ENCODE peak calls at places on chromosomes 16 and 17, in eight cellular contexts. One of them, this sample, is unnamed.

GRCh38 chr16:81599034-81599744 is 154.6 kb downstream of the CMIP start:
- DNase-seq in GM12891: no peak
- DNase-seq in Peyer's patch: no peak
- DNase-seq in H54: no peak
- DNase-seq in vagina: no peak
- DNase-seq in tibial nerve: no peak
- DNase-seq in lower leg skin: no peak
- DNase-seq in NB4: no peak
- DNase-seq in this sample: no peak

GRCh38 chr17:38925263-38925995 is at the start of gene LASP1NB:
- DNase-seq in Peyer's patch: peak
- DNase-seq in lower leg skin: no peak
- DNase-seq in H54: no peak
- DNase-seq in vagina: no peak
- DNase-seq in GM12891: no peak
- DNase-seq in NB4: no peak
- DNase-seq in tibial nerve: no peak
- DNase-seq in this sample: no peak

GRCh38 chr17:70137451-70138230 is 31.7 kb upstream of the KCNJ2 start:
- DNase-seq in Peyer's patch: peak
- DNase-seq in NB4: no peak
- DNase-seq in lower leg skin: peak
- DNase-seq in H54: peak
- DNase-seq in tibial nerve: peak
- DNase-seq in GM12891: peak
- DNase-seq in vagina: no peak
- DNase-seq in this sample: no peak

GRCh38 chr16:75088226-75088625 is 28.4 kb downstream of the LDHD start:
- DNase-seq in NB4: no peak
- DNase-seq in tibial nerve: no peak
- DNase-seq in GM12891: no peak
- DNase-seq in H54: no peak
- DNase-seq in lower leg skin: no peak
- DNase-seq in Peyer's patch: no peak
- DNase-seq in vagina: no peak
- DNase-seq in this sample: no peak

GRCh38 chr16:81582655-81583441 is 138.2 kb downstream of the CMIP start:
- DNase-seq in Peyer's patch: peak
- DNase-seq in vagina: no peak
- DNase-seq in GM12891: no peak
- DNase-seq in lower leg skin: no peak
- DNase-seq in tibial nerve: no peak
- DNase-seq in NB4: peak
- DNase-seq in H54: no peak
- DNase-seq in this sample: peak

GRCh38 chr16:30183236-30183960 is at the start of gene CORO1A:
- DNase-seq in vagina: no peak
- DNase-seq in Peyer's patch: peak
- DNase-seq in lower leg skin: peak
- DNase-seq in NB4: peak
- DNase-seq in GM12891: peak
- DNase-seq in H54: peak
- DNase-seq in tibial nerve: peak
- DNase-seq in this sample: peak

GRCh38 chr17:80169784-80170500 is at the start of gene CARD14:
- DNase-seq in Peyer's patch: no peak
- DNase-seq in vagina: no peak
- DNase-seq in lower leg skin: no peak
- DNase-seq in GM12891: no peak
- DNase-seq in H54: no peak
- DNase-seq in tibial nerve: no peak
- DNase-seq in NB4: no peak
- DNase-seq in this sample: no peak

GRCh38 chr16:23640669-23640958 is 496 bp downstream of the PALB2 start:
- DNase-seq in H54: no peak
- DNase-seq in lower leg skin: no peak
- DNase-seq in Peyer's patch: no peak
- DNase-seq in GM12891: peak
- DNase-seq in NB4: no peak
- DNase-seq in vagina: no peak
- DNase-seq in tibial nerve: no peak
- DNase-seq in this sample: no peak

GRCh38 chr16:24920568-24920967 is 74.8 kb downstream of the SLC5A11 start:
- DNase-seq in lower leg skin: no peak
- DNase-seq in GM12891: no peak
- DNase-seq in tibial nerve: no peak
- DNase-seq in NB4: no peak
- DNase-seq in H54: no peak
- DNase-seq in vagina: no peak
- DNase-seq in Peyer's patch: no peak
- DNase-seq in this sample: no peak

GRCh38 chr17:45170280-45170975 is 8.8 kb downstream of the HEXIM2 start:
- DNase-seq in GM12891: no peak
- DNase-seq in vagina: no peak
- DNase-seq in Peyer's patch: no peak
- DNase-seq in H54: no peak
- DNase-seq in NB4: peak
- DNase-seq in tibial nerve: no peak
- DNase-seq in lower leg skin: no peak
- DNase-seq in this sample: no peak

GRCh38 chr17:49939318-49939717 is 29.7 kb upstream of the DLX4 start:
- DNase-seq in NB4: peak
- DNase-seq in vagina: no peak
- DNase-seq in Peyer's patch: no peak
- DNase-seq in tibial nerve: no peak
- DNase-seq in lower leg skin: no peak
- DNase-seq in GM12891: no peak
- DNase-seq in H54: no peak
- DNase-seq in this sample: no peak

GRCh38 chr16:27405546-27406451 is 3.8 kb downstream of the IL21R start:
- DNase-seq in NB4: no peak
- DNase-seq in H54: no peak
- DNase-seq in GM12891: no peak
- DNase-seq in lower leg skin: no peak
- DNase-seq in tibial nerve: no peak
- DNase-seq in Peyer's patch: no peak
- DNase-seq in vagina: peak
- DNase-seq in this sample: no peak

GRCh38 chr17:48127371-48128051 is 19.9 kb downstream of the SNX11 start:
- DNase-seq in lower leg skin: no peak
- DNase-seq in Peyer's patch: peak
- DNase-seq in vagina: no peak
- DNase-seq in H54: peak
- DNase-seq in tibial nerve: no peak
- DNase-seq in NB4: no peak
- DNase-seq in GM12891: no peak
- DNase-seq in this sample: no peak

DNA sequence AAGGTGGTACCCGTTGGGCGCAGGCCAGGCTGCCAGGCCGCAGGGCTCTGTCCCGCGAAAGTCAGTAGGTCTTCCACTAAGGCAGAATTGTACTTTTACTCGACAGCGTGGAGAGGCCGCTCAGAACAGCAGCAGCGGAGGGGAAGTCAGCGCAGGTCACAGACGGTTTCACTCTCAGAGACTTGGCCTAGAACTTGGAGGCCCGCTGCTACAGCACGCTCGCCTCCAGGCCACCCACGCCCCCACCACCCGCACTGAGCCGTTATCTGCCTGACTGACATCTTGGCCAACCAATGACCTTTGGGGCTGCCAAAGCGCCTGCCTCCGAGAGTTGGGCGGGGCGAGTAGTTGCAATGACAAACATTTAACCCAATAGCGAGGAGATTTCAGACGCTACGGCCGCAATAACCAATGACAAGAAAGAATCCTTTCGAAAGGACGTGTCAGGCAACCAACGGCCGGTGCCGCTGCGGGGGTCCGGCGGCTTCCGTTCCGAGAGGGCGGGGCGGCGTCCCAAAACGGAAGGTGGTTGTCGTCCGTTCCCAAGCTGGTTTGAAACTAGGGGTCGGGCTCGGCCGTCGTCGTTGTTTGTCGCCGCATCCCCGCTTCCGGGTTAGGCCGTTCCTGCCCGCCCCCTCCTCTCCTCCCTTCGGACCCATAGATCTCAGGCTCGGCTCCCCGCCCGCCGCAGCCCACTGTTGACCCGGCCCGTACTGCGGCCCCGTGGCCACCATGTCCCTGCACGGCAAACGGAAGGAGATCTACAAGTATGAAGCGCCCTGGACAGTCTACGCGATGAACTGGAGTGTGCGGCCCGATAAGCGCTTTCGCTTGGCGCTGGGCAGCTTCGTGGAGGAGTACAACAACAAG is at the start of gene DCAF7:
- DNase-seq in Peyer's patch: peak
- DNase-seq in vagina: peak
- DNase-seq in tibial nerve: peak
- DNase-seq in H54: peak
- DNase-seq in lower leg skin: peak
- DNase-seq in GM12891: peak
- DNase-seq in NB4: peak
- DNase-seq in this sample: peak
- TF ChIP-seq POLR2A in Peyer's patch: peak
- TF ChIP-seq POLR2A in vagina: no peak
- TF ChIP-seq POLR2A in tibial nerve: no peak
- TF ChIP-seq POLR2A in H54: peak
- TF ChIP-seq POLR2A in lower leg skin: peak
- TF ChIP-seq POLR2A in GM12891: peak
- TF ChIP-seq POLR2A in NB4: peak
- TF ChIP-seq POLR2A in this sample: peak

DNA sequence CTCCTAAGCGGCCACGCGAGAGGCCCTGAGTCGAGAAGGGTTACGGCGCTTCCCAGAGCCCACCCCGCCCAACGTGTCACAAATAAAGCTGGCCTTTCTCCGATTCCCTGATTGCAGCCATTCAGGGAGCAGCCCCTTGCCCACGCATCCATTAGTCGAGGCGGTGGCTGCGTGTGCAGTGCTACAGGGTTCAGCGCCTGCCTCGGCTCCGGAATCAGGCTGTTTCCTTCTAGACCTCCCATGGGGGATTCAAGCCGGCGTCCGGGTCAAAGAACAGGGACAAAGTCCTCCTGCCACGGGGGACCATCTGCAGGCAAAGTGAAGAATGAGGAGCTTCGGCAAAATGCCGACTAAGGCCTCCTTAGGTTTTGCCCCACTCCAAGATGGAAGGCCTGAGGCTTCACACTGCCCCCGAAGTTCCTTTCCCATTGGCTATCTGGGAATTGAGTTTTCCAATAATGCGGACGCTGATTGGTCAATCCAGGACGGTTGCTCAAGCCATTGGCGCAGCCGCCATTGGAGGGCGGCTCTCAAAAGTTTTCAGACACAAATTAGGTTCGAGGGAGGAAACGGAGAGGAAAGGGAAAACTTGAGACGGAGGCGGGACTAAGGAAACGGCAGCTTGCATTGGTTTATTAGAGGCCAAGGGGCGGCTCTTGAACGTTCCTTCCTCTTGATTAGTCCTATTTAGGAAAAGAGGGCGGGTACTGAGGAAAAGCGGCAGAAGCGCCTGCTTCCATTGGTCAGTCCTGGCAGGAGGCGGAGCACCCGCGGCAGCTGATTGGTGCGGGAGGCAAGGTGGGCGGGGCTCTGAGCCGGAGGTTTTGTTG is 430 bp upstream of the KATNB1 start:
- DNase-seq in H54: peak
- DNase-seq in lower leg skin: peak
- DNase-seq in NB4: peak
- DNase-seq in GM12891: peak
- DNase-seq in tibial nerve: peak
- DNase-seq in vagina: no peak
- DNase-seq in Peyer's patch: peak
- DNase-seq in this sample: peak
- TF ChIP-seq POLR2A in H54: peak
- TF ChIP-seq POLR2A in lower leg skin: no peak
- TF ChIP-seq POLR2A in NB4: peak
- TF ChIP-seq POLR2A in GM12891: peak
- TF ChIP-seq POLR2A in tibial nerve: peak
- TF ChIP-seq POLR2A in vagina: no peak
- TF ChIP-seq POLR2A in Peyer's patch: no peak
- TF ChIP-seq POLR2A in this sample: peak

GRCh38 chr16:67246081-67246944 is 968 bp downstream of the FHOD1 start:
- DNase-seq in NB4: peak
- DNase-seq in Peyer's patch: peak
- DNase-seq in H54: no peak
- DNase-seq in GM12891: peak
- DNase-seq in vagina: no peak
- DNase-seq in lower leg skin: peak
- DNase-seq in tibial nerve: no peak
- DNase-seq in this sample: peak
- TF ChIP-seq POLR2A in NB4: no peak
- TF ChIP-seq POLR2A in Peyer's patch: no peak
- TF ChIP-seq POLR2A in H54: peak
- TF ChIP-seq POLR2A in GM12891: no peak
- TF ChIP-seq POLR2A in vagina: no peak
- TF ChIP-seq POLR2A in lower leg skin: no peak
- TF ChIP-seq POLR2A in tibial nerve: no peak
- TF ChIP-seq POLR2A in this sample: peak

GRCh38 chr16:4936991-4937781 is at the start of gene PPL:
- DNase-seq in tibial nerve: peak
- DNase-seq in vagina: no peak
- DNase-seq in H54: no peak
- DNase-seq in NB4: no peak
- DNase-seq in lower leg skin: peak
- DNase-seq in GM12891: peak
- DNase-seq in Peyer's patch: peak
- DNase-seq in this sample: peak
- TF ChIP-seq POLR2A in tibial nerve: no peak
- TF ChIP-seq POLR2A in vagina: no peak
- TF ChIP-seq POLR2A in H54: no peak
- TF ChIP-seq POLR2A in NB4: no peak
- TF ChIP-seq POLR2A in lower leg skin: no peak
- TF ChIP-seq POLR2A in GM12891: no peak
- TF ChIP-seq POLR2A in Peyer's patch: peak
- TF ChIP-seq POLR2A in this sample: no peak

DNA sequence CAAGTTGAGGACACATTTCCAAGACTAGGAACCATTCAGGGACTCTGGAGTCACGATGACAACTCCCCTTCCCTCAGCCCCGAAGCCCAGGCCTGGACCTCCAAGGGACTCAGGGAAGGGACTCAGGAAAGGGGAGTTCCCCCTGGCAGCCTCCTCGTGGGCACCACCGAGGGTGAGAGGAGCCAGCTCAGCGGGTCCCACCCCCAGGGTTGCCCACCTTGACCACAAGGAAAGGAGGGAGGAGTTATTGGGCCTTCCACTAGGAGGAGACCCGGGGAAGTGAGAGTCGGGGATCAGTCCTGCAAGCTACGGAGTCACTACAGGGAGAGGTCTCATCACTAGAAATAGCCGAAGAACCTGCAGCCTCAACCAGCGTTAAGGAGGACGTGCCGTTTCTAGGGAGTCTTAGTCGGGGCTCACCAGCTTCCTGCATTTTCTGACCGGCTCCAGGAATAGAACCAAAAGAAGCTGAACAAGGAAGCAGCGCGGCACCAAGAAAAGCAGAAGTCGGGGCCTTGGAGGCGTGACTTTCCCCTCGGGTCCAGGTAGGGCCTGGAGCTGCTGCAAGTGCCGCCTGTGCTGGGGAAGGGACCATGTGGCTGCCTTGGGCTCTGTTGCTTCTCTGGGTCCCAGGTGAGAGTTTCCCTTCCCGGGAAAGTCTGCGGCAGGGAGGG is at the start of gene CD300A:
- DNase-seq in lower leg skin: peak
- DNase-seq in H54: no peak
- DNase-seq in NB4: peak
- DNase-seq in Peyer's patch: peak
- DNase-seq in tibial nerve: peak
- DNase-seq in vagina: no peak
- DNase-seq in GM12891: no peak
- DNase-seq in this sample: no peak
- TF ChIP-seq POLR2A in lower leg skin: no peak
- TF ChIP-seq POLR2A in H54: no peak
- TF ChIP-seq POLR2A in NB4: no peak
- TF ChIP-seq POLR2A in Peyer's patch: no peak
- TF ChIP-seq POLR2A in tibial nerve: no peak
- TF ChIP-seq POLR2A in vagina: no peak
- TF ChIP-seq POLR2A in GM12891: no peak
- TF ChIP-seq POLR2A in this sample: no peak

GRCh38 chr16:68737046-68737729 is at the start of gene CDH1:
- DNase-seq in Peyer's patch: peak
- DNase-seq in tibial nerve: no peak
- DNase-seq in lower leg skin: peak
- DNase-seq in H54: no peak
- DNase-seq in NB4: no peak
- DNase-seq in vagina: no peak
- DNase-seq in GM12891: peak
- DNase-seq in this sample: peak
- TF ChIP-seq POLR2A in Peyer's patch: peak
- TF ChIP-seq POLR2A in tibial nerve: no peak
- TF ChIP-seq POLR2A in lower leg skin: no peak
- TF ChIP-seq POLR2A in H54: no peak
- TF ChIP-seq POLR2A in NB4: no peak
- TF ChIP-seq POLR2A in vagina: no peak
- TF ChIP-seq POLR2A in GM12891: no peak
- TF ChIP-seq POLR2A in this sample: peak